ENCODE peak calls at places on chromosomes 13 and 19, in four cellular contexts. I is stomach, K is MCF 10A, B is left ventricle myocardium inferior. S is an unnamed sample.
A peak's percentile ranks its signal among the peaks of the same experiment; 100 is the strongest.

GRCh38 chr19:14333101-14333871 is 48.0 kb upstream of the ADGRE5 start:
- DNase-seq in I (peak; percentile 37), K (no peak), B (peak; percentile 19), S (peak; percentile 53)

GRCh38 chr19:3949294-3949693 is 16.4 kb downstream of the NMRK2 start:
- DNase-seq in I (no peak), K (no peak), B (no peak), S (no peak)

GRCh38 chr13:40772765-40773473 is 1.9 kb upstream of the MRPS31 start:
- DNase-seq in I (no peak), K (no peak), B (no peak), S (no peak)

GRCh38 chr13:64248371-64249065 is 2832.9 kb upstream of the PCDH20 start:
- DNase-seq in I (no peak), K (no peak), B (no peak), S (no peak)

GRCh38 chr13:71751074-71751473 is 115.9 kb downstream of the DACH1 start:
- DNase-seq in I (no peak), K (no peak), B (no peak), S (no peak)

GRCh38 chr13:46553886-46554855 is 1.2 kb downstream of the LRCH1 start:
- DNase-seq in I (peak; percentile 71), K (peak; percentile 81), B (peak; percentile 69), S (peak; percentile 66)

GRCh38 chr13:29548722-29549446 is 46.6 kb downstream of the SLC7A1 start:
- DNase-seq in I (no peak), K (no peak), B (no peak), S (peak; percentile 57)

GRCh38 chr19:40565910-40566495 is 10.7 kb upstream of the SHKBP1 start:
- DNase-seq in I (no peak), K (no peak), B (no peak), S (no peak)

GRCh38 chr19:57813919-57814504 is 701 bp downstream of the ZNF552 start:
- DNase-seq in I (no peak), K (no peak), B (no peak), S (no peak)

GRCh38 chr13:65615506-65615905 is 1614.6 kb downstream of the PCDH9 start:
- DNase-seq in I (no peak), K (no peak), B (no peak), S (no peak)

GRCh38 chr13:65613004-65613403 is 1617.1 kb downstream of the PCDH9 start:
- DNase-seq in I (no peak), K (no peak), B (no peak), S (no peak)
- TF ChIP-seq CTCF in I (no peak), K (peak; percentile 22), B (no peak), S (no peak)

DNA sequence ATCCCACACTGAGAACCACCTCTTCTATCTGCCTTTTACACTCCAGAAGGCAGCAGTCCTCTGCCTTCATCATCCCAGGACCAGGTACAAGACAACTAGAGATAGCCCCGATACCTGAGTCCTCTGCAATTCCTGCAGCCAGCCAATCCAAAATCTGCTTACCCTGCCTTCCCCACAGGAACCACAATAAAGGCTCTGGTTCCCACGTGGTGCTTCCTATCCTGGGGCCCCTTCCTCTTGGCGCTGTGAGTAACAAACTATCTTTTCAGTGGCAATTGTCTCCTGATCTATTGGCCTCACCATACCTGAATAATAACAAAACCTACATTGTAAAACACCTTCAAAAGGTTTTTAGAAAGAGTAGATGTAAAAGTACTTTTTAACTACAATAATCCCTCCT is 63.1 kb downstream of the ZDHHC20 start:
- DNase-seq in I (no peak), K (no peak), B (no peak), S (no peak)
- TF ChIP-seq CTCF in I (no peak), K (no peak), B (no peak), S (no peak)

GRCh38 chr19:8321067-8321759 is at the start of the genes NDUFA7 and RPS28:
- DNase-seq in I (peak; percentile 99), K (peak; percentile 96), B (peak; percentile 98), S (peak; percentile 91)
- TF ChIP-seq CTCF in I (peak; percentile 33), K (no peak), B (peak; percentile 58), S (no peak)

DNA sequence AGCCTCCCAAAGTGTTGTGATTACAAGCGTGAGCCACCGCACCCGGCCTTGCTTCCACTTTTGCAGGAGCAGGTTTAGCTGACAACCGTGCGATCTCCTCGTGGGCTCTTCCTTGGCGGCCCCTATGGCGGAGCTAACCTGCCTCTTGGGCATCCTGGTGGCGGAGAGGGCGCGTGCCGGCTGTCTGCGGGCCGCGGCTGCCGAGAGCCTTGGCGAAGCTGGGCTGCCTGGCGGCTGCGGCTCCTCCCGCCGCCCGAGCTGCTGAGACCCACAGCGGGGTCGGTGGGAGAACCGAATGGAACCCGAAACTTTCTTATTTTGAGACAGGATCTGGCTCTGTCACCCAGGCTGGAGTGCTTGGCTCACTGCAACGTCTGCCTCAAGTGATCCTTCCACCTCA is 55.7 kb downstream of the NLRP12 start:
- DNase-seq in I (no peak), K (no peak), B (no peak), S (no peak)
- TF ChIP-seq CTCF in I (no peak), K (no peak), B (no peak), S (no peak)

GRCh38 chr19:38544569-38545315 is 73.0 kb downstream of the MAP4K1 start:
- DNase-seq in I (no peak), K (peak; percentile 77), B (no peak), S (no peak)
- TF ChIP-seq CTCF in I (no peak), K (peak; percentile 66), B (no peak), S (peak; percentile 54)

S was measured in Calu3.